ENCODE peak calls at places on chromosomes 4 and X, in four cellular contexts. R, V, U and T are unnamed samples.

GRCh38 chrX:10902001-10902400 is 209.1 kb upstream of the HCCS start:
- DNase-seq in U (no peak), R (no peak), V (no peak), T (no peak)

GRCh38 chr4:38062894-38063168 is 102.6 kb downstream of the PTTG2 start:
- DNase-seq in R (no peak), U (no peak), V (no peak), T (no peak)

GRCh38 chr4:19615086-19615689 is 636.5 kb upstream of the SLIT2 start:
- DNase-seq in R (no peak), V (no peak), U (no peak), T (peak; percentile 15)

GRCh38 chr4:61406677-61407076 is 206.6 kb downstream of the ADGRL3 start:
- DNase-seq in V (no peak), U (no peak), R (no peak), T (no peak)

GRCh38 chr4:7021355-7021754 is 21.8 kb upstream of the TADA2B start:
- DNase-seq in R (no peak), V (no peak), U (no peak), T (no peak)

GRCh38 chr4:124711469-124712416 is 789 bp downstream of the ANKRD50 start:
- DNase-seq in U (peak; percentile 82), V (peak; percentile 69), R (no peak), T (peak; percentile 29)

GRCh38 chr4:52076731-52077130 is 25.6 kb downstream of the SPATA18 start:
- DNase-seq in R (no peak), V (peak; percentile 19), U (peak; percentile 79), T (no peak)

GRCh38 chr4:98603683-98604573 is 54.5 kb downstream of the TSPAN5 start:
- DNase-seq in R (no peak), V (no peak), U (no peak), T (no peak)

GRCh38 chr4:87304659-87305277 is 17.9 kb downstream of the HSD17B13 start:
- DNase-seq in R (no peak), V (no peak), U (no peak), T (no peak)

GRCh38 chr4:97646997-97647396 is 496.3 kb downstream of the STPG2 start:
- DNase-seq in V (no peak), R (no peak), U (no peak), T (no peak)

GRCh38 chrX:102720237-102721168 is at the start of gene GPRASP3:
- DNase-seq in U (peak; percentile 36), R (peak; percentile 43), V (peak; percentile 57), T (peak; percentile 72)

GRCh38 chrX:42422961-42423360 is 355.0 kb downstream of the PPP1R2C start:
- DNase-seq in V (no peak), U (no peak), R (no peak), T (no peak)

GRCh38 chrX:107894038-107894437 is 68.4 kb downstream of the MID2 start:
- DNase-seq in R (peak; percentile 35), V (peak; percentile 18), U (peak; percentile 50), T (peak; percentile 65)

GRCh38 chr4:139245590-139245989 is 34.4 kb downstream of the MGARP start:
- DNase-seq in V (no peak), R (no peak), U (no peak), T (no peak)

GRCh38 chr4:44914223-44914622 is 187.9 kb upstream of the GNPDA2 start:
- DNase-seq in U (no peak), R (no peak), V (no peak), T (no peak)

GRCh38 chr4:103887191-103887590 is 167.4 kb upstream of the TACR3 start:
- DNase-seq in V (no peak), U (no peak), R (no peak), T (no peak)

GRCh38 chr4:38489924-38490639 is 173.9 kb upstream of the KLF3 start:
- DNase-seq in R (no peak), U (peak; percentile 61), V (peak; percentile 14), T (peak; percentile 31)

GRCh38 chr4:43132010-43132582 is 239.6 kb downstream of the GRXCR1 start:
- DNase-seq in R (no peak), U (peak; percentile 81), V (peak; percentile 77), T (peak; percentile 70)

GRCh38 chr4:59553739-59554126 is 1646.4 kb upstream of the ADGRL3 start:
- DNase-seq in R (no peak), U (no peak), V (no peak), T (peak; percentile 2)

GRCh38 chrX:105653891-105654290 is 168.4 kb upstream of the NRK start:
- DNase-seq in U (no peak), R (no peak), V (no peak), T (no peak)

GRCh38 chrX:38857736-38858432 is 56.6 kb downstream of the MID1IP1 start:
- DNase-seq in U (no peak), V (no peak), R (no peak), T (no peak)

GRCh38 chrX:104419211-104419610 is 146.8 kb upstream of the IL1RAPL2 start:
- DNase-seq in R (no peak), V (no peak), U (no peak), T (peak; percentile 7)

GRCh38 chr4:179709961-179710624 is 2267.9 kb upstream of the AGA start:
- DNase-seq in V (no peak), R (no peak), U (peak; percentile 49), T (no peak)